ENCODE peak calls at places on chromosomes 11 and 22, in seven cellular contexts. L, J, P, U, I, Z and D are unnamed samples.

GRCh38 chr11:59679347-59679746 is 10.5 kb upstream of the PATL1 start:
- DNase-seq in U (no peak), L (no peak), J (no peak), P (no peak), Z (no peak), I (no peak), D (no peak)

GRCh38 chr22:39815882-39816395 is 77.6 kb downstream of the ENTHD1 start:
- DNase-seq in L (no peak), U (no peak), P (no peak), Z (no peak), J (no peak), I (no peak), D (no peak)

GRCh38 chr11:61918251-61919112 is 1.1 kb upstream of the RAB3IL1 start:
- DNase-seq in J (no peak), I (no peak), P (no peak), Z (no peak), U (no peak), L (no peak), D (no peak)

GRCh38 chr11:76669901-76670474 is 559 bp downstream of the LRRC32 start:
- DNase-seq in P (no peak), J (no peak), U (no peak), Z (no peak), L (no peak), I (no peak), D (no peak)

GRCh38 chr11:7904910-7905309 is 26.2 kb downstream of the OR10A6 start:
- DNase-seq in Z (no peak), J (no peak), L (no peak), I (no peak), U (no peak), P (no peak), D (no peak)

GRCh38 chr11:64343740-64344133 is 3.7 kb downstream of the CCDC88B start:
- DNase-seq in P (peak), I (no peak), U (no peak), J (no peak), Z (no peak), L (no peak), D (no peak)

GRCh38 chr11:128961645-128962044 is 19.0 kb upstream of the TP53AIP1 start:
- DNase-seq in P (no peak), J (no peak), U (no peak), I (no peak), Z (no peak), L (no peak), D (no peak)

GRCh38 chr11:66639066-66639813 is 737 bp downstream of the RBM4 start:
- DNase-seq in L (no peak), Z (no peak), I (no peak), J (peak), U (peak), P (no peak), D (no peak)

GRCh38 chr11:21769188-21769587 is 423.7 kb upstream of the ANO5 start:
- DNase-seq in P (no peak), J (no peak), L (no peak), U (no peak), Z (no peak), I (no peak), D (no peak)